ENCODE peak calls at places on chromosomes 16 and 17, in six cellular contexts. W, R, N, V, F and O are unnamed samples.

GRCh38 chr16:15667091-15667742 is 17.2 kb downstream of the NDE1 start:
- DNase-seq in N (no peak), V (no peak), W (no peak), F (no peak), R (no peak), O (no peak)

GRCh38 chr16:77435240-77435819 is 496 bp upstream of the ADAMTS18 start:
- DNase-seq in W (no peak), R (no peak), V (no peak), F (no peak), N (no peak), O (no peak)

GRCh38 chr17:39663340-39663687 is 1.8 kb upstream of the TCAP start:
- DNase-seq in N (no peak), V (no peak), W (no peak), R (no peak), F (no peak), O (no peak)

GRCh38 chr17:17853811-17854527 is 17.2 kb upstream of the SREBF1 start:
- DNase-seq in F (no peak), N (no peak), V (no peak), R (no peak), W (no peak), O (peak; percentile 64)

GRCh38 chr17:42526031-42526444 is 10.0 kb upstream of the NAGLU start:
- DNase-seq in N (no peak), W (no peak), F (no peak), V (no peak), R (peak; percentile 77), O (no peak)

GRCh38 chr17:67891481-67892119 is 66.3 kb downstream of the BPTF start:
- DNase-seq in N (peak; percentile 23), W (no peak), V (no peak), R (peak; percentile 79), F (no peak), O (peak; percentile 71)

GRCh38 chr17:49471089-49471683 is 23.9 kb upstream of the NGFR start:
- DNase-seq in F (no peak), R (no peak), N (no peak), W (peak; percentile 68), V (no peak), O (no peak)

GRCh38 chr17:63275318-63275967 is 170.7 kb downstream of the CYB561 start:
- DNase-seq in V (no peak), W (no peak), R (peak; percentile 97), F (no peak), N (no peak), O (peak; percentile 93)

GRCh38 chr17:61480414-61480807 is 28.2 kb downstream of the TBX4 start:
- DNase-seq in N (no peak), V (no peak), R (no peak), F (no peak), W (no peak), O (no peak)

GRCh38 chr16:20799599-20799998 is 6.7 kb downstream of the ERI2 start:
- DNase-seq in N (no peak), R (peak; percentile 44), V (no peak), W (no peak), F (no peak), O (peak; percentile 34)

GRCh38 chr17:51166987-51167931 is 1.0 kb downstream of the NME2 start:
- DNase-seq in R (peak; percentile 46), F (peak; percentile 53), W (peak; percentile 73), V (no peak), N (peak; percentile 60), O (peak; percentile 58)

GRCh38 chr17:79608729-79609039 is 2.2 kb downstream of the RBFOX3 start:
- DNase-seq in N (no peak), F (no peak), W (no peak), R (no peak), V (no peak), O (no peak)

GRCh38 chr16:735982-736453 is 4.8 kb downstream of the CIAO3 start:
- DNase-seq in W (no peak), V (no peak), R (no peak), F (no peak), N (no peak), O (no peak)

GRCh38 chr16:23408242-23409201 is 44.5 kb downstream of the COG7 start:
- DNase-seq in R (peak; percentile 66), W (no peak), V (no peak), F (no peak), N (peak; percentile 75), O (no peak)

DNA sequence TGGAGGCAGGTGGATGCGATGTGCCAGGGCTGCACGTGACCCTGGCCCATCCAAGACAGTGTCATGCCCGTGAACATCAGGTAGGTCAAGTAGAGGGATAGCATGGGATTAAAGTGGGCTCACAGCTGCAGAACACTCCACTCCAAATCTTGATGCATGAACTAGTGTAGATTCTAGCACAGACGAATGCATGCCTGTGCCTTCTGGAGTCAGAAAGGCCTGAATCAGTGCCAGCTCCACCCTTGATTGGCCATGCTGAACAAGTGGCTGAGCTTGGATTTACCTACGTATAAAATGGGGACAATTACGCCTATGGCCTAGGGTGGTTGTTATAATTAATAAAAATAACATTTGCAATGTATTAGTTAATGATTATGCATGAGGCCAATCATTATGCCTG is 10.6 kb downstream of the IRX3 start:
- DNase-seq in R (no peak), F (no peak), W (no peak), N (no peak), V (no peak), O (no peak)
- TF ChIP-seq CTCF in R (no peak), F (no peak), W (no peak), N (no peak), V (no peak), O (no peak)

GRCh38 chr16:67982011-67982696 is 1.9 kb upstream of the DPEP3 start:
- DNase-seq in F (no peak), R (no peak), N (no peak), V (no peak), W (no peak), O (no peak)

GRCh38 chr16:67976205-67976604 is 4.1 kb downstream of the DPEP3 start:
- DNase-seq in F (no peak), W (no peak), N (no peak), R (no peak), V (no peak), O (no peak)

GRCh38 chr16:67977005-67977404 is 3.3 kb downstream of the DPEP3 start:
- DNase-seq in V (no peak), W (no peak), N (no peak), R (no peak), F (no peak), O (no peak)

GRCh38 chr16:67977469-67978227 is 2.7 kb downstream of the DPEP3 start:
- DNase-seq in N (no peak), F (no peak), V (no peak), W (no peak), R (no peak), O (no peak)

GRCh38 chr16:67979955-67980678 is at the start of gene DPEP3:
- DNase-seq in N (no peak), W (peak; percentile 82), F (no peak), R (no peak), V (no peak), O (no peak)
- TF ChIP-seq CTCF in N (peak; percentile 9), W (peak; percentile 86), F (no peak), R (peak; percentile 36), V (no peak), O (no peak)

DNA sequence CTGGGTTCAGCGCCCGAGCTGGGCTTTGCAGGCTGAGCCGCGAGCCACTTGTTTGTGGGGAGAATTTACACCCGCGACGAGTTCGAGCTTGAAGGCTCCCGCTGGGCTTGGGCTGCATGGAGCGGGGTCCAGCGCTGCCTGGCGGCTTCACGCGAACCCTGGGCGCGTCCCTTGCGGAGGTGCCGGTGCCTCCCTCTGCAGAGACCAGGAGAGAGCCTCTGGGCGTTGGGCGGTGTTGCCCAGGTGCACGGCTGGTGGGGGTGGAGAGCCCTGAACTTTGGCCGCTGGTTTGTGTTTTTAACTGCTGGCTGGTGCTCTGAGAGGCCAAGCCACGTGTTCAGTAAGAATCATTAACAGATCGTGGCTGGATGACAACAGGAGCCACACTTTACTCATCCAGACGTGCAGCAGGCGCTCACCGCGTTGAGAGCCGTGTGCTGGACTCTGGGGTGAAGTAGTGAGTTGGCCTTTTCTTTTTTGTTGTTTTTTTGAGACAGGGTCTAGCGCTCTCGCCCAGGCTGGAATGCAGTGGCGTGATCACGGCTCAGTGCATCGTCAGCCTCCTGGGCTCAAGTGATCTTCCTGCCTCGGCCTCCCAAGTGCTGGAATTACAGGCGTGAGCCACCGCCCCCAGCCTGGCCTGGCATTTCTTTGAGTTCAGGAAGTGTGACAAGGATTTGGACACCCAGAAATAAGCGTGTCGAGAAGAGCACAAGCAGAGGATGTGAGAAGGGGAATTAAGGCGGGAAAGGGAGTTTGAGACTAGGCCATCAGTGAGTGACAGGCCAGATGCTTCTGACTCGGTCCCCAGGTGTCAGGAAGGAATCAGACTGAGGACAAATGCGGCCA is 827 bp downstream of the CDK10 start:
- DNase-seq in R (peak; percentile 49), N (peak; percentile 89), W (no peak), F (peak; percentile 79), V (no peak), O (peak; percentile 20)
- TF ChIP-seq CTCF in R (no peak), N (no peak), W (no peak), F (no peak), V (no peak), O (no peak)

GRCh38 chr17:6231886-6232767 is 161.9 kb downstream of the WSCD1 start:
- DNase-seq in N (no peak), V (no peak), R (no peak), F (no peak), W (peak; percentile 57), O (peak; percentile 76)
- TF ChIP-seq CTCF in N (no peak), V (no peak), R (no peak), F (no peak), W (no peak), O (no peak)